ENCODE peak calls at places on chromosomes 2 and 18, in nine cellular contexts. R, J, T, F, G, Z, K, U and S are unnamed samples.

GRCh38 chr2:178271629-178272333 is 77.5 kb downstream of the OSBPL6 start:
- DNase-seq in F (peak), K (no peak), G (no peak), Z (peak), J (no peak), U (no peak), T (peak), R (peak), S (no peak)

GRCh38 chr18:8785855-8786765 is 80.8 kb downstream of the MTCL1 start:
- DNase-seq in F (no peak), T (no peak), U (no peak), G (no peak), K (no peak), J (no peak), R (no peak), Z (no peak), S (no peak)

GRCh38 chr18:49585781-49586663 is 24.2 kb downstream of the LIPG start:
- DNase-seq in T (no peak), R (no peak), J (no peak), U (no peak), K (no peak), F (no peak), G (no peak), Z (no peak), S (no peak)

GRCh38 chr2:172096661-172097547 is 5.8 kb downstream of the DLX2 start:
- DNase-seq in R (peak), J (no peak), T (peak), K (no peak), F (no peak), Z (peak), G (no peak), U (no peak), S (no peak)

GRCh38 chr2:42142476-42143184 is 26.5 kb upstream of the EML4 start:
- DNase-seq in U (no peak), F (no peak), J (no peak), K (no peak), T (peak), R (no peak), G (no peak), Z (no peak), S (no peak)

GRCh38 chr2:142008135-142008744 is 122.6 kb downstream of the LRP1B start:
- DNase-seq in Z (no peak), J (no peak), T (peak), G (no peak), U (no peak), R (peak), K (no peak), F (no peak), S (peak)

GRCh38 chr2:223923976-223924375 is 21.2 kb downstream of the WDFY1 start:
- DNase-seq in R (peak), F (no peak), U (no peak), K (no peak), T (peak), G (no peak), Z (peak), J (no peak), S (no peak)

GRCh38 chr2:406231-406630 is 118.3 kb upstream of the ALKAL2 start:
- DNase-seq in F (no peak), U (no peak), J (no peak), G (no peak), Z (no peak), T (no peak), R (no peak), K (no peak), S (no peak)

DNA sequence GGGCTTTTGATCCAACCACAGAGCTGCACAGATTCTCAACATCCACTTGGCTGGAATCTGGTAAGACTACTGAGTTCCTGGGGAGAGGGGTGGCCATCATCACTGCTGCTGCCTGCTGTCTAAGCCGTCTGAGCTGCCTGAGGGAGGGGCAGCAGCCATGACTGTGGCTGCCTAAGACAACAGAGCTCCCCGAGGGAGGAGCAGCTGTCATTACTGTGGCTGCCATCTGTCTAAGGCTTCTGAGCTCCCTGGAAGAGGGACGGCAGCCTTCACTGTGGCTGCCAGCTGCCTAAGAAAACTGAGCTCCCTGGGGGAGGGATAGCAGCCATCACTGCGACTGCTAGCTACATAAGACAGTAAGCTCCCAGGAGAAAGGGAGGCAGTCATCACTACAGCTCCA is 584.4 kb downstream of the NR4A2 start:
- DNase-seq in U (no peak), G (no peak), Z (no peak), T (no peak), R (no peak), F (no peak), J (no peak), K (no peak), S (no peak)
- H3K4me3 ChIP-seq in U (no peak), G (no peak), Z (no peak), T (no peak), R (no peak), F (no peak), J (no peak), K (no peak), S (no peak)

GRCh38 chr2:55923978-55924325 is 370 bp upstream of the EFEMP1 start:
- DNase-seq in G (no peak), R (no peak), U (no peak), T (no peak), F (no peak), K (no peak), Z (no peak), J (no peak), S (no peak)
- H3K4me3 ChIP-seq in G (no peak), R (peak), U (peak), T (peak), F (peak), K (no peak), Z (peak), J (no peak), S (peak)

DNA sequence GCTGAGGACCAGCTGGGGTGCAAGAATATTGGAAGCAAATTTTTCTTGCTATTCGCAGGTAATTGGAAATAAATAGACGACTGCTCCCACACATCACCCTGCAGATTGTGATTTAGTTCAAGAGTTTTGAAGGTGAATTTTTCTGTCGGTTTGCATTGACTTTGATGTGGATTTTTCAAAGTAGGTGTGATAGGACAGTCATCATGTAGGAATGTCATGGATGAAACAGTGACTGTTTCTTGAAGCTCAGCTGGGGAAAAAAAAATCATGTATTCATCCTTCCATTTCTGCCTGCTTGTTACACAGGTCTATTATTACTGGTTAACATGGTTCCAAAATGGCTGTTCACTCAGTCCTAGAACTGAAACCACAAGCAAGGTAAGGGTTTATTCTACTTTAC is 1607.4 kb upstream of the CELF4 start:
- DNase-seq in Z (no peak), J (peak), U (no peak), G (no peak), K (no peak), T (peak), F (no peak), R (no peak), S (no peak)
- H3K4me3 ChIP-seq in Z (no peak), J (no peak), U (no peak), G (no peak), K (no peak), T (no peak), F (no peak), R (no peak), S (no peak)

DNA sequence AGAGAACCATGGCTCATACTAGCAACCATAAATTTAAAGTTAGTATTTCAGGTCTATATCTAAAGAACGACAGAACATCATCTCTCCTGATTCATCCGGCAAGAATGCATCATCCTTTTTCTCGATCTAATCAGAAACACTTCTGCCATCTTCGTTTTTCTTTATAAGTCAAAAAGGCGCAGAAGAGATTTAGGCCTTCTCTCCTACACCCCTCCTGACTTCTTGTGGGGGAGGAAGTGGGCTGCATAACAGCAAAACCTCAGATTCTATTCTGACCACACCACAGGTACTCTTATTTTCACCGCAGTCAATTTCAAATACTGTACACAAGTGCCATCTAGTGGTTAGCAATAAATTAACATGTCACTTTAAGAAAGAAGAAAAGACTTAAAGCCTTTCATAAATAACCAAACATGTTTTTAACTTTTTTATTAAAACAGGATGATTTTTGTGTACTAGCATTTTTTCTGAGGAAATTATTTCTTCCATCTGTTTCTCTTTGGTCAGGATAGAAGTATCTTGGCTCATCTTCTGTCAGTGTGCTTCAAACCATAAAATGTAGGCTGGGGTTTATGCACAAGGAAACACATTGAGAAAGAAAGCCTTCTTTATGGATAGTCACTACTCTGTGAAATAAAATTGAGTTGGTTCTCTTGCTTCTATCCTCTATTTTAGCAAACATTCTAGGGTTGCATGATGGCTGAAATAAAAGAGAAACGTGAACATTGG is 48.3 kb upstream of the PIK3C3 start:
- DNase-seq in Z (peak), U (no peak), J (peak), F (no peak), G (peak), T (peak), R (peak), K (peak), S (peak)
- H3K4me3 ChIP-seq in Z (peak), U (no peak), J (no peak), F (no peak), G (no peak), T (no peak), R (peak), K (no peak), S (no peak)

GRCh38 chr2:219530048-219530963 is 13.3 kb downstream of the CHPF start:
- DNase-seq in K (peak), Z (peak), T (peak), R (peak), U (peak), G (peak), J (peak), F (peak), S (peak)
- H3K4me3 ChIP-seq in K (no peak), Z (peak), T (no peak), R (peak), U (no peak), G (no peak), J (no peak), F (no peak), S (no peak)

GRCh38 chr18:45838302-45839070 is 13.0 kb downstream of the SIGLEC15 start:
- DNase-seq in K (no peak), J (no peak), T (no peak), F (no peak), Z (no peak), U (peak), R (no peak), G (no peak), S (no peak)

GRCh38 chr18:45841060-45841764 is 15.7 kb downstream of the SIGLEC15 start:
- DNase-seq in F (no peak), Z (no peak), G (no peak), U (no peak), R (no peak), J (no peak), K (no peak), T (no peak), S (no peak)

GRCh38 chr18:45837283-45838070 is 12.0 kb downstream of the SIGLEC15 start:
- DNase-seq in G (no peak), F (no peak), K (peak), R (peak), T (peak), Z (no peak), U (peak), J (no peak), S (no peak)

GRCh38 chr18:45841765-45842442 is 16.4 kb downstream of the SIGLEC15 start:
- DNase-seq in U (no peak), K (no peak), R (no peak), G (no peak), Z (no peak), T (no peak), F (no peak), J (no peak), S (no peak)

GRCh38 chr18:45839415-45840395 is 14.2 kb downstream of the SIGLEC15 start:
- DNase-seq in U (no peak), K (peak), J (peak), T (peak), Z (peak), G (no peak), F (peak), R (peak), S (peak)
- H3K4me3 ChIP-seq in U (no peak), K (no peak), J (no peak), T (no peak), Z (no peak), G (no peak), F (no peak), R (no peak), S (no peak)

DNA sequence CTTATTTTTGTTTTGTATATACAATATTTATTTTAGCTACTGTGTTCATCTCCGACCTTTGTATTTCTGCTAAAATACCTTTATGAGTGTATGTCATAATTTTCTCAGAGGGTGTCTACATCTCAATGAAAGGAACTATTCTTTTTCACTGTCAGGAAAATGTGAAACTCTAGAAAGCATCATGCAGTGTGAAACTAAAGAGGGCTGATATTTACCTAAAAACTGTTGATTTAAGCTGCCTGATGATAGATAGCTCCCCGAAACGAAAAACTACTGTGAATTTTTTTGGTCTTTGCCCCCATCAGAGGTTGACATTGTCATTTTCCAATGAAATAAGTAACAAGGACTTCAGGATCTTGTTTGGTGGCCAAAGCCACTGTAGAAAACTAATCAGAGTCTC is 38.8 kb downstream of the TMEM178A start:
- DNase-seq in Z (no peak), F (no peak), K (no peak), U (no peak), R (no peak), T (no peak), G (no peak), J (no peak), S (no peak)
- H3K4me3 ChIP-seq in Z (no peak), F (no peak), K (no peak), U (no peak), R (no peak), T (no peak), G (no peak), J (no peak), S (no peak)

GRCh38 chr2:238846503-238847431 is 1.1 kb upstream of the TWIST2 start:
- DNase-seq in F (no peak), Z (peak), U (no peak), G (no peak), J (no peak), T (peak), R (peak), K (no peak), S (no peak)
- H3K4me3 ChIP-seq in F (peak), Z (peak), U (no peak), G (no peak), J (no peak), T (peak), R (peak), K (no peak), S (peak)

GRCh38 chr2:128584296-128584900 is 265.7 kb upstream of the HS6ST1 start:
- DNase-seq in U (no peak), T (peak), Z (peak), G (no peak), K (no peak), F (peak), J (no peak), R (peak), S (peak)
- H3K4me3 ChIP-seq in U (no peak), T (no peak), Z (no peak), G (no peak), K (no peak), F (no peak), J (no peak), R (no peak), S (no peak)